ENCODE peak calls at places on chromosomes 4 and X, in nine cellular contexts. O, T, V, M, H, U, R, W and K are unnamed samples.

GRCh38 chr4:126541820-126542219 is 1090.9 kb upstream of the INTU start:
- DNase-seq in O (no peak), M (no peak), U (no peak), T (no peak), V (no peak), H (no peak), R (no peak), W (no peak), K (no peak)

GRCh38 chr4:41535911-41536361 is 2.0 kb upstream of the LIMCH1 start:
- DNase-seq in W (no peak), R (no peak), O (no peak), M (no peak), T (no peak), V (no peak), U (peak; percentile 44), H (no peak), K (no peak)

GRCh38 chr4:149932188-149932587 is 116.5 kb upstream of the IQCM start:
- DNase-seq in V (no peak), T (no peak), H (no peak), R (no peak), O (no peak), M (no peak), U (no peak), W (no peak), K (no peak)

GRCh38 chr4:119025916-119026661 is 109.5 kb upstream of the MYOZ2 start:
- DNase-seq in W (no peak), R (no peak), T (peak; percentile 77), V (peak; percentile 11), H (no peak), U (peak; percentile 94), O (no peak), M (peak; percentile 50), K (no peak)

GRCh38 chr4:148090029-148090428 is 352.2 kb downstream of the NR3C2 start:
- DNase-seq in W (no peak), V (no peak), U (no peak), M (no peak), R (no peak), H (no peak), T (no peak), O (no peak), K (no peak)

GRCh38 chr4:149790172-149790907 is 25.3 kb downstream of the IQCM start:
- DNase-seq in T (peak; percentile 39), M (no peak), O (no peak), V (no peak), H (no peak), R (no peak), W (no peak), U (peak; percentile 17), K (no peak)

GRCh38 chr4:74037076-74037475 is 1.4 kb downstream of the CXCL3 start:
- DNase-seq in M (no peak), O (peak; percentile 61), U (no peak), W (no peak), R (no peak), V (no peak), H (no peak), T (no peak), K (no peak)

GRCh38 chr4:1720163-1720983 is 750 bp downstream of the TMEM129 start:
- DNase-seq in M (no peak), H (no peak), V (no peak), W (peak; percentile 33), R (no peak), O (peak; percentile 55), T (peak; percentile 46), U (peak; percentile 31), K (no peak)

GRCh38 chr4:118898684-118899138 is 10.1 kb downstream of the SYNPO2 start:
- DNase-seq in H (no peak), T (no peak), R (no peak), M (peak; percentile 54), W (no peak), O (no peak), U (no peak), V (no peak), K (no peak)

GRCh38 chrX:35166023-35166422 is 223.4 kb downstream of the FAM47B start:
- DNase-seq in V (no peak), U (no peak), T (no peak), W (no peak), M (no peak), R (no peak), O (no peak), H (no peak), K (no peak)

GRCh38 chrX:7083468-7084396 is 63.8 kb upstream of the STS start:
- DNase-seq in O (peak; percentile 89), H (no peak), W (no peak), V (peak; percentile 67), R (no peak), T (peak; percentile 86), U (peak; percentile 78), M (no peak), K (no peak)

GRCh38 chr4:185587444-185588161 is 52.3 kb upstream of the PDLIM3 start:
- DNase-seq in R (no peak), V (no peak), U (peak; percentile 43), O (no peak), W (no peak), T (no peak), H (no peak), M (no peak), K (no peak)

GRCh38 chr4:2042207-2042946 is 16.8 kb upstream of the NAT8L start:
- DNase-seq in W (no peak), R (no peak), U (no peak), M (no peak), T (peak; percentile 25), V (no peak), O (peak; percentile 51), H (no peak), K (no peak)

GRCh38 chr4:11635336-11635735 is 206.6 kb upstream of the HS3ST1 start:
- DNase-seq in U (peak; percentile 81), V (no peak), T (no peak), H (no peak), R (no peak), M (no peak), W (no peak), O (no peak), K (no peak)

GRCh38 chrX:20063716-20064351 is 52.9 kb downstream of the MAP7D2 start:
- DNase-seq in R (no peak), V (no peak), W (no peak), M (no peak), T (no peak), O (peak; percentile 16), H (no peak), U (no peak), K (no peak)

GRCh38 chr4:68209003-68209402 is 36.5 kb downstream of the TMPRSS11B start:
- DNase-seq in W (no peak), T (no peak), R (no peak), M (no peak), V (no peak), U (peak; percentile 1), O (no peak), H (no peak), K (no peak)

GRCh38 chr4:100780126-100780525 is 262.3 kb upstream of the EMCN start:
- DNase-seq in U (no peak), W (no peak), M (no peak), T (no peak), H (no peak), O (no peak), R (no peak), V (no peak), K (no peak)

GRCh38 chr4:180059216-180059881 is 2183.9 kb upstream of the TENM3 start:
- DNase-seq in M (no peak), O (peak; percentile 11), T (no peak), U (no peak), H (no peak), V (no peak), R (peak; percentile 10), W (no peak), K (no peak)

GRCh38 chr4:173318648-173319211 is 15.4 kb downstream of the HMGB2 start:
- DNase-seq in R (peak; percentile 35), U (peak; percentile 77), H (peak; percentile 55), V (peak; percentile 16), W (no peak), M (no peak), T (peak; percentile 47), O (no peak), K (peak; percentile 20)

GRCh38 chrX:126658447-126658846 is 105.8 kb upstream of the DCAF12L1 start:
- DNase-seq in H (no peak), M (no peak), R (no peak), V (peak; percentile 0), O (no peak), W (no peak), U (no peak), T (no peak), K (no peak)

GRCh38 chrX:151710457-151710856 is 5.4 kb upstream of the FATE1 start:
- DNase-seq in W (no peak), H (no peak), V (no peak), O (no peak), T (no peak), R (no peak), M (no peak), U (no peak), K (no peak)

GRCh38 chr4:183609151-183609550 is 49.8 kb downstream of the RWDD4 start:
- DNase-seq in M (no peak), H (no peak), V (no peak), W (no peak), T (no peak), O (no peak), R (no peak), U (no peak), K (no peak)